ENCODE peak calls at places on chromosome 9, in seven cellular contexts. M is H9, E is IMR-90, J is mesendoderm, F is H1, O is neuronal stem cell, G is trophoblast cell. C is an unnamed sample. For H3K79me1, the result is how much of the 10 kb centered on the place peaks cover.

GRCh38 chr9:133597316-133597957 is 11.8 kb downstream of the FAM163B start:
- DNase-seq in M (no peak), E (no peak), J (peak), F (no peak), O (no peak), G (no peak), C (no peak)

GRCh38 chr9:15370496-15371464 is 51.9 kb upstream of the SNAPC3 start:
- DNase-seq in M (no peak), E (no peak), J (peak), F (no peak), O (peak), G (no peak), C (no peak)

GRCh38 chr9:70043689-70044449 is at the start of gene MAMDC2:
- DNase-seq in M (peak), E (peak), J (peak), F (no peak), O (peak), G (peak), C (peak)

GRCh38 chr9:81848472-81848871 is 79.8 kb upstream of the SPATA31D4 start:
- DNase-seq in M (no peak), E (peak), J (no peak), F (no peak), O (no peak), G (no peak), C (peak)

GRCh38 chr9:26684029-26684428 is 208.6 kb downstream of the CAAP1 start:
- DNase-seq in M (no peak), E (no peak), J (no peak), F (no peak), O (no peak), G (no peak), C (no peak)

GRCh38 chr9:134738869-134739659 is 97.5 kb downstream of the COL5A1 start:
- DNase-seq in M (peak), E (peak), J (peak), F (peak), O (peak), G (peak), C (peak)

GRCh38 chr9:130780865-130781504 is 54.1 kb upstream of the ABL1 start:
- DNase-seq in M (no peak), E (peak), J (no peak), F (no peak), O (no peak), G (peak), C (peak)

GRCh38 chr9:136665704-136666363 is 3.1 kb downstream of the EGFL7 start:
- DNase-seq in M (no peak), E (no peak), J (no peak), F (no peak), O (no peak), G (no peak), C (no peak)

GRCh38 chr9:121566401-121567141 is 66.9 kb upstream of the GGTA1 start:
- DNase-seq in M (no peak), E (peak), J (no peak), F (no peak), O (no peak), G (no peak), C (peak)

GRCh38 chr9:32587901-32588300 is 14.9 kb upstream of the NDUFB6 start:
- DNase-seq in M (no peak), E (peak), J (no peak), F (no peak), O (no peak), G (no peak), C (peak)

GRCh38 chr9:89655047-89655989 is 50.5 kb downstream of the GADD45G start:
- DNase-seq in M (no peak), E (no peak), J (no peak), F (no peak), O (no peak), G (no peak), C (no peak)

GRCh38 chr9:106862946-106863740 is at the start of gene ZNF462:
- DNase-seq in M (peak), E (peak), J (peak), F (no peak), O (peak), G (no peak), C (peak)

GRCh38 chr9:129665008-129665771 is at the start of gene PRRX2:
- DNase-seq in M (no peak), E (peak), J (peak), F (no peak), O (peak), G (no peak), C (peak)

GRCh38 chr9:99011161-99011709 is 67.5 kb downstream of the COL15A1 start:
- DNase-seq in M (no peak), E (peak), J (peak), F (no peak), O (peak), G (no peak), C (peak)

GRCh38 chr9:37382161-37382981 is 40.1 kb upstream of the GRHPR start:
- DNase-seq in M (no peak), E (no peak), J (no peak), F (no peak), O (no peak), G (no peak), C (no peak)

GRCh38 chr9:101029300-101030021 is 934 bp downstream of the PLPPR1 start:
- DNase-seq in M (no peak), E (no peak), J (peak), F (no peak), O (peak), G (no peak), C (no peak)

GRCh38 chr9:17065062-17065461 is 69.8 kb upstream of the CNTLN start:
- DNase-seq in M (no peak), E (peak), J (no peak), F (no peak), O (no peak), G (no peak), C (no peak)

GRCh38 chr9:113215142-113215541 is 5.9 kb downstream of the FKBP15 start:
- DNase-seq in M (no peak), E (peak), J (no peak), F (no peak), O (no peak), G (no peak), C (peak)

GRCh38 chr9:133460405-133461175 is 812 bp downstream of the CACFD1 start:
- DNase-seq in M (peak), E (no peak), J (peak), F (no peak), O (peak), G (peak), C (peak)

GRCh38 chr9:127915801-127916664 is 808 bp downstream of the ST6GALNAC4 start:
- DNase-seq in M (no peak), E (no peak), J (no peak), F (no peak), O (no peak), G (no peak), C (no peak)

GRCh38 chr9:88937248-88937647 is 54.0 kb upstream of the S1PR3 start:
- DNase-seq in M (no peak), E (no peak), J (no peak), F (no peak), O (no peak), G (no peak), C (no peak)

GRCh38 chr9:34463098-34463900 is 4.7 kb downstream of the DNAI1 start:
- DNase-seq in M (no peak), E (peak), J (no peak), F (no peak), O (no peak), G (no peak), C (peak)

GRCh38 chr9:135501261-135502167 is 1.0 kb downstream of the MRPS2 start:
- DNase-seq in M (peak), E (no peak), J (peak), F (no peak), O (no peak), G (no peak), C (peak)

GRCh38 chr9:75582870-75583269 is 307.6 kb upstream of the PCSK5 start:
- DNase-seq in M (no peak), E (no peak), J (no peak), F (no peak), O (no peak), G (no peak), C (no peak)

DNA sequence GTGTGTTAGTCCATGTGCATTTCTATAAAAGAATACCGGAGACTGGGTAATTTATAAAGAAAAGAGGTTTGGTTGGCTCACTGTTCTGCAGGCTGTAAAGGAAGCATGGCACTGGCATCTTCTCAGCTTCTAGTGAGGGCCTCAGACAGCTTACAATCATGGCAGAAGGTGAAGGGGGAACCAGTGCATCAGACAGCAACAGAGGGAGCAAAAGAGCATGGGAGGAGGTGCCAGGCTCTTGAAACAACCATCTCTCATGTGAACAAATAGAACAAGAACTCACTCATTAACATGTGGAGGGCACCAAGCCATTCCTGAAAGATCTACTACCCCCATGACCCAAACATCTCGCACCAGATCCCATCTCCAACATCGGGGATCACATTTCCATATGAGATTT is 89.2 kb upstream of the IL33 start:
- DNase-seq in M (peak), E (no peak), J (peak), F (no peak), O (no peak), G (no peak), C (no peak)
- H3K79me1 ChIP-seq in M (under half), E (under half), J (under half), F (under half), O (under half), G (under half), C (under half)

DNA sequence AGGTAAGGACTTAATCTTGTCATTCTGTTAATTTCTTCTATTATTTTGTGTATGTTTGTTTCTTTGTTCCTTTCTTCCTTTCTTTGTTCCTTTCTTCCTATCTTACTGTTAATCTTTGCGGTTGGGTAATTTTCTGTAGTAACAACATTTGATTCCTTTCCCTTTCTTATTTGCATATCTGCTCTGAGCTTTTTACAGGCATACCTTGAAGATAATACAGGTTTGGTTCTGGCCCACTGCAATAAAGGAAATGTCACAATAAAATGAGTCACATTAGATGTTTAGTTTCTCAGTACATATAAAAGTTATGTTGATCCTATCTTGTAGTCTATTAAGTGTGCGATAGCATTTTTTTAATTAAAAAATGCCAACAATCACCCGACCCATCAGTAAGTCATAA is 440.7 kb downstream of the NFIB start:
- DNase-seq in M (no peak), E (no peak), J (no peak), F (no peak), O (no peak), G (no peak), C (no peak)
- H2BK5ac ChIP-seq in M (no peak), E (no peak), J (no peak), F (no peak), O (no peak), G (no peak), C (no peak)

DNA sequence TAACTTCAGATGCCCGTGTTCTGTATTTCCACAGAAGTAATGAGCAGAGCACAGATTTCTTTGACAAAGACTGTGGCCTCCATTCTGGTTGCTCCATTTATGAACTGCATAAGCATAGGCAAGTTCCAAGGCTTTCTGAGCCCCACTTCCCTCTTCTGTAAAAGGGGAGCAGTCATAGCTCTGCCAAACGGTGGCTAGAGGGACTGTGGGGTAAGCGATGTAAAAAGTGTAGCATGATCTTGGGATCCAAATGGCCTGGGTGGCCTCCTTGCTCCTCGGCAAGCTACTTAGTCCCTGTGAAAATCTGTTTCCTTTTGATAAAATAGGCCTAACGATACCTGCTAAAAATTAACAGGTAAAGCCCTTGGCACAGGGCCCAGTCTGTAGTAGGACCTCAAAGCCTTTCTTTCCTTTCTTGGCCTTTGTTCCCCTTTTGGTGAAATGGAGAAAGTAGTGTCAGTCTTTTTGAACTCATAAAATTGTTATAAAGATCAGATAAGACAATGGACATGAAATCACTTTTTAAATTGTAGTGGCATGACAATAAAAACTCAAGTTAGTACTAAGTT is 646.6 kb downstream of the ACTL7B start:
- DNase-seq in M (no peak), E (no peak), J (no peak), F (no peak), O (no peak), G (no peak), C (no peak)
- H3K79me1 ChIP-seq in M (under half), E (under half), J (under half), F (under half), O (under half), G (under half), C (under half)

GRCh38 chr9:97376902-97377301 is 35.0 kb upstream of the TDRD7 start:
- DNase-seq in M (no peak), E (no peak), J (no peak), F (no peak), O (no peak), G (no peak), C (no peak)
- H2BK5ac ChIP-seq in M (no peak), E (no peak), J (no peak), F (no peak), O (no peak), G (no peak), C (no peak)

C was measured in mesenchymal stem cell.